ENCODE peak calls at places on chromosomes 4 and X, in six cellular contexts. B is psoas muscle, L is brain microvascular endothelial cell, E is AG09309, V is A549, F is astrocyte. A is an unnamed sample.

GRCh38 chr4:19429684-19430083 is 822.0 kb upstream of the SLIT2 start:
- DNase-seq in B (no peak), L (no peak), E (no peak), V (no peak), F (no peak), A (peak; percentile 39)

GRCh38 chrX:47351706-47352105 is 18.7 kb upstream of the ZNF157 start:
- DNase-seq in B (no peak), L (peak; percentile 24), E (no peak), V (no peak), F (peak; percentile 57), A (no peak)

GRCh38 chr4:136863756-136864155 is 668.5 kb downstream of the PCDH18 start:
- DNase-seq in B (no peak), L (no peak), E (no peak), V (peak; percentile 4), F (peak; percentile 12), A (no peak)

GRCh38 chrX:2689773-2690666 is 1.1 kb upstream of the CD99 start:
- DNase-seq in B (no peak), L (no peak), E (no peak), V (no peak), F (no peak), A (no peak)

GRCh38 chr4:19850909-19851308 is 400.8 kb upstream of the SLIT2 start:
- DNase-seq in B (no peak), L (peak; percentile 97), E (peak; percentile 71), V (peak; percentile 1), F (peak; percentile 93), A (no peak)

GRCh38 chr4:146033149-146033548 is 94.5 kb upstream of the ZNF827 start:
- DNase-seq in B (no peak), L (no peak), E (no peak), V (no peak), F (no peak), A (no peak)

GRCh38 chrX:19555236-19555635 is 39.9 kb upstream of the MAP3K15 start:
- DNase-seq in B (no peak), L (no peak), E (no peak), V (no peak), F (no peak), A (no peak)

GRCh38 chrX:123920065-123920785 is 41.3 kb upstream of the STAG2 start:
- DNase-seq in B (no peak), L (peak; percentile 38), E (no peak), V (peak; percentile 25), F (peak; percentile 91), A (no peak)

GRCh38 chrX:47200385-47201150 is 6.9 kb downstream of the UBA1 start:
- DNase-seq in B (peak; percentile 75), L (peak; percentile 21), E (peak; percentile 59), V (peak; percentile 88), F (peak; percentile 76), A (no peak)

GRCh38 chr4:5758741-5759140 is 47.7 kb downstream of the EVC start:
- DNase-seq in B (no peak), L (peak; percentile 97), E (peak; percentile 92), V (peak; percentile 85), F (peak; percentile 96), A (no peak)

GRCh38 chr4:153204247-153205027 is at the start of gene TRIM2:
- DNase-seq in B (peak; percentile 70), L (peak; percentile 89), E (no peak), V (no peak), F (peak; percentile 73), A (no peak)

DNA sequence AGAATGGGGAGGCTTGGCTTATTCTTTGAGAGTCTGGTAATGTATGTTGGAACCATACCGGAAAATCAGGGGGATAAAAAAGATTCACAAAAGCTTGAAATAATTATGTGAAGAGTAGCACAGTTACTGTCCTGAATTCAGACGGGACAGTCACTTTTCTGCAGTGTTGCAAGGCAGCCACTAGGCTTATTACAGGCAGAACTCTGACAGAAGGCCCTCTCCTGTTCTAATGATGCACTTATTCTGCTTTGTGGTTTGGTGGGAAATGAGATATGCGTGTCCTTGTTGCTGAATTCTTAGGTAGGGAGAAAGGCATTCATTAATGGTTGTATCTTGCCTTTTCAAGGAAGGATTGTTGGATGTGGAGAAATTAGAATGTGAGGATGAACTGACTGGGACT is 37.2 kb downstream of the GUCY1B1 start:
- DNase-seq in B (no peak), L (peak; percentile 39), E (no peak), V (peak; percentile 31), F (peak; percentile 82), A (no peak)
- TF ChIP-seq CTCF in B (peak; percentile 11), L (peak; percentile 75), E (peak; percentile 44), V (no peak), F (peak; percentile 51), A (peak; percentile 70)

GRCh38 chrX:104165894-104166734 is at the start of gene FAM199X:
- DNase-seq in B (peak; percentile 94), L (peak; percentile 80), E (peak; percentile 51), V (peak; percentile 92), F (peak; percentile 77), A (peak; percentile 87)
- TF ChIP-seq CTCF in B (peak; percentile 75), L (peak; percentile 57), E (peak; percentile 51), V (peak; percentile 51), F (peak; percentile 8), A (peak; percentile 80)

DNA sequence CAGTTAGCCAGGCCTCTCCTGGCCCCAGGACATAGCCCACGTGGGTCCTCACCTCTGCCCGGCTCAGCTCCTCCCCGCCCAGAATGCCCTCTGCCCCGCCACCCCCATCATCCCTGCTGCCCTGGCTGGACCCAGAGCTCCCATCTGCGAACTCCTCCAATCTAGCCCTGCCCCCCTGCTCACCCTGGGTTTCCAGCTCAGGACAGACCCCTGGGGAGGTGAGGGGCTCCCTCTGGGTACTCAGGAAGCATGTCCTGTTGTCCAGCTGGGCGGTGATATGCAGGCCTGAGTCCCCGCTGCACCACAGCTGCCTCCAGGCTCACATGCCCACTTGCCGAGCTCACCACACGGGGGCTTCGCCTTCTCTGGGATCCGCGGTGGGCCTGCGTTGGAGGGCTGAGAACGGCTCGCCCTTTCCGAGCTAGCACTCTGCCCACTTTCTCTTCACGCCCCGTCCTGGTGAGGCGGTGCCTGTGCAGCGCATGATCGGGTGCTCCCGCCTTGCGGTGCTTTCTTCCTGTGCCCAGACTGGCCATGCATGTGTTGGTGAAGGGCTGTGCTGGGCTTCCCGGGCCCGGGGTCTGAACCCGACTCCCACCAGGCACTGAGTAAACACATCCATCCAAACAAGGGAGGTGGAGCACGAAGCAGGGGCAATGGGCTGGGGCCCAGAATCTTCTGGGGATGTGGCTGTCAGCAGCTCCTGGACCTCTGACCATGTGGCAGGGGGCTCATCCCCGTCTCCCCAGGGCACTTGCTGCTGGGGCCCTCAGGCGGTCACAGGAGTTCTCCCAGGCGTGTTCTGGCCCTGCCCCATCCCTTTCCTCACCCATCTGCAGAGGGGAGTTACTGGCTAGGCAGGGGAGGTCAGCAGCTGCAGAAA is 74.3 kb downstream of the RGS12 start:
- DNase-seq in B (no peak), L (no peak), E (no peak), V (no peak), F (no peak), A (no peak)
- TF ChIP-seq CTCF in B (no peak), L (peak; percentile 46), E (no peak), V (no peak), F (no peak), A (no peak)

GRCh38 chr4:158895797-158896442 is 127.1 kb downstream of the FNIP2 start:
- DNase-seq in B (no peak), L (peak; percentile 20), E (no peak), V (peak; percentile 23), F (no peak), A (no peak)
- TF ChIP-seq CTCF in B (no peak), L (peak; percentile 36), E (no peak), V (no peak), F (no peak), A (no peak)